ENCODE peak calls at places on chromosomes 4 and X, in four cellular contexts. X is stomach, F is HepG2, E is ovary. V is an unnamed sample.

GRCh38 chr4:40848981-40849380 is 99.2 kb downstream of the NSUN7 start:
- DNase-seq in F (no peak), E (no peak), X (no peak), V (no peak)

GRCh38 chrX:119218198-119218597 is 17.9 kb upstream of the PGRMC1 start:
- DNase-seq in X (no peak), E (no peak), F (no peak), V (no peak)

GRCh38 chr4:38177035-38177791 is 217.0 kb downstream of the PTTG2 start:
- DNase-seq in F (no peak), X (peak; percentile 71), E (peak; percentile 28), V (no peak)

GRCh38 chr4:37936889-37937498 is 23.2 kb upstream of the PTTG2 start:
- DNase-seq in E (no peak), X (no peak), F (no peak), V (no peak)

GRCh38 chrX:16212436-16212835 is 45.2 kb downstream of the MAGEB17 start:
- DNase-seq in X (no peak), F (peak; percentile 0), E (no peak), V (no peak)

GRCh38 chr4:22473268-22473667 is 42.6 kb downstream of the ADGRA3 start:
- DNase-seq in X (no peak), E (no peak), F (no peak), V (no peak)

GRCh38 chrX:29478336-29479069 is 736.9 kb upstream of the MAGEB2 start:
- DNase-seq in F (peak; percentile 0), E (no peak), X (peak; percentile 26), V (no peak)

GRCh38 chr4:124632439-124632838 is 80.1 kb downstream of the ANKRD50 start:
- DNase-seq in E (no peak), X (no peak), F (no peak), V (no peak)

GRCh38 chr4:155960522-155960921 is 6.9 kb upstream of the CTSO start:
- DNase-seq in E (no peak), X (no peak), F (no peak), V (no peak)

GRCh38 chr4:163063891-163064290 is 102.8 kb downstream of the NAF1 start:
- DNase-seq in X (no peak), E (no peak), F (no peak), V (no peak)

GRCh38 chrX:101931104-101931493 is 728 bp downstream of the ZMAT1 start:
- DNase-seq in E (no peak), X (no peak), F (no peak), V (no peak)

GRCh38 chr4:69713593-69713992 is 46.8 kb downstream of the SULT1B1 start:
- DNase-seq in F (peak; percentile 65), X (no peak), E (no peak), V (peak; percentile 38)

GRCh38 chr4:176837176-176837915 is 44.6 kb upstream of the VEGFC start:
- DNase-seq in X (no peak), E (no peak), F (no peak), V (no peak)

GRCh38 chr4:110610940-110611785 is 11.7 kb downstream of the PITX2 start:
- DNase-seq in X (no peak), E (no peak), F (no peak), V (peak; percentile 77)

GRCh38 chr4:109803924-109804571 is 2.2 kb upstream of the CFI start:
- DNase-seq in X (no peak), F (peak; percentile 57), E (no peak), V (peak; percentile 25)

GRCh38 chr4:25955705-25956104 is 41.7 kb downstream of the SMIM20 start:
- DNase-seq in F (no peak), X (no peak), E (no peak), V (no peak)

GRCh38 chrX:67543818-67544217 is at the start of gene AR:
- DNase-seq in X (peak; percentile 58), E (peak; percentile 77), F (no peak), V (peak; percentile 88)

GRCh38 chrX:67544871-67545771 is 1.3 kb downstream of the AR start:
- DNase-seq in X (no peak), E (peak; percentile 55), F (no peak), V (no peak)

GRCh38 chrX:67545772-67546495 is 2.1 kb downstream of the AR start:
- DNase-seq in F (no peak), X (no peak), E (peak; percentile 38), V (peak; percentile 28)

GRCh38 chrX:67546496-67547423 is 2.9 kb downstream of the AR start:
- DNase-seq in E (peak; percentile 29), X (no peak), F (no peak), V (no peak)

DNA sequence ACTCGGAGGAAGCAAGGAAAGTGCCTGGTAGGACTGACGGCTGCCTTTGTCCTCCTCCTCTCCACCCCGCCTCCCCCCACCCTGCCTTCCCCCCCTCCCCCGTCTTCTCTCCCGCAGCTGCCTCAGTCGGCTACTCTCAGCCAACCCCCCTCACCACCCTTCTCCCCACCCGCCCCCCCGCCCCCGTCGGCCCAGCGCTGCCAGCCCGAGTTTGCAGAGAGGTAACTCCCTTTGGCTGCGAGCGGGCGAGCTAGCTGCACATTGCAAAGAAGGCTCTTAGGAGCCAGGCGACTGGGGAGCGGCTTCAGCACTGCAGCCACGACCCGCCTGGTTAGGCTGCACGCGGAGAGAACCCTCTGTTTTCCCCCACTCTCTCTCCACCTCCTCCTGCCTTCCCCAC is 460 bp downstream of the AR start:
- DNase-seq in F (no peak), E (peak; percentile 23), X (peak; percentile 30), V (no peak)
- H3K4me3 ChIP-seq in F (no peak overlapping the region), E (peak overlapping the region; percentile 54), X (peak overlapping the region; percentile 52), V (peak overlapping the region; percentile 43)

GRCh38 chr4:140267576-140267975 is 105.9 kb upstream of the SCOC start:
- DNase-seq in E (no peak), F (no peak), X (no peak), V (peak; percentile 24)
- TF ChIP-seq POLR2A in E (no peak), F (no peak), X (no peak), V (no peak)

DNA sequence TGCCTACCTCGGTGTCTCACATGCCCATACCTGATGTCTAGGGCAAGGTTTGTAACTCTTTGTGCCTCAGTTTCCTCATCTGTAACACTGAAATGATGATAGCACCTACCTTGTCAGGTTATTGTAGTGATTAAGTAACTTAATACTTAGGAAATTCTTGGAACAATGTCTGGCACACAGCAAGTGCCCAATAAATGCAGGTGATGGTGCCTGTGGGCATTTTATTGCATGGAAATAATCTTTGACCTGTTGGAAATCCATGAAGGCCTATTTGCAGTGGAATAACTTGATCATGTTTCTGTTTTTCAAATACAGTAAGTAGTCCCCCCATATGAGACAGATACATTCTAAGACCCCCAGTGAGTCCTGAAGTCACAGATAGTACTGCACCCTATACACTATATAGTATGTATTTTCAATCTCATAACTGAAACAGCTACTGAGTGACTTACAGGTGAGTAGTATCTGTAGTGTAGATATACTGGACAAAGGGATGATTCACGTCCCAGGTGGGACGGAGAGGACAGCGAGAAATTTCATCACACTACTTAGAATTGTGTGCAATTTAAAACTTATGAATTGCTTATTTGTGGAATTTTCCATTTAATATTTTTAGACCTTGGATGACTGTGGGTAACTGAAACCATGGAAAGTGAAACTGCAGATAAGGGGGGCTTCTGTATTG is 42.1 kb downstream of the AFF1 start:
- DNase-seq in E (no peak), F (no peak), X (no peak), V (no peak)
- H3K4me3 ChIP-seq in E (no peak overlapping the region), F (no peak overlapping the region), X (no peak overlapping the region), V (no peak overlapping the region)

GRCh38 chrX:71111141-71111843 is at the start of gene IL2RG:
- DNase-seq in E (no peak), X (peak; percentile 46), F (no peak), V (peak; percentile 53)
- TF ChIP-seq POLR2A in E (no peak), X (no peak), F (no peak), V (no peak)

GRCh38 chr4:114161809-114162208 is 182.4 kb upstream of the ARSJ start:
- DNase-seq in E (no peak), F (no peak), X (no peak), V (no peak)
- H3K4me3 ChIP-seq in E (no peak overlapping the region), F (no peak overlapping the region), X (no peak overlapping the region), V (no peak overlapping the region)

GRCh38 chr4:171130126-171130801 is 682.9 kb upstream of the GALNTL6 start:
- DNase-seq in X (no peak), E (no peak), F (peak; percentile 1), V (no peak)
- TF ChIP-seq POLR2A in X (no peak), E (no peak), F (no peak), V (no peak)

DNA sequence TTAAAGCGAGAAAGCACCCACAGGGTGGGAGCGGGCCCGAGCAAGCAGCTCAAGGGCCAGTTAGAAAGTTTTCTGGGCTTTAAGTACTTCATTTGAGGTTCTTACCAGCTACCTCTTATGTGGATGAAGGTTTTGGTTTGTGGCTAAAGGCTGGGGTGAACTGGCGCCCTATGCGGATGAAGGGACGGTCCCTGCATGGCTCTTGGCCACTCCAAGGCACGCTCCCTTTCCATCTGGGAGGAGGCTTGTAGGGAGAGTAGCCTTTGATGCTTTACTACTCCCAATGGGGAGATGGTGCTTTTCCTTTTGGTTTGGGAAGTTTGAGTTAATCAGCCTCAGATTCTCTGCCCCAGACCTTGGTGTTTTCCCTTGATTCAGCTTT is 17.7 kb downstream of the MRFAP1 start:
- DNase-seq in F (no peak), E (no peak), X (no peak), V (no peak)
- H3K4me3 ChIP-seq in F (no peak overlapping the region), E (peak overlapping the region; percentile 41), X (peak overlapping the region; percentile 40), V (peak overlapping the region; percentile 47)